ENCODE peak calls at places on chromosomes 7 and 10, in ten cellular contexts. D is A549, M is ovary, K is heart left ventricle, J is HCT116, T is adrenal gland, F is endothelial cell of umbilical vein, E is body of pancreas, W is transverse colon, H is uterus. X is an unnamed sample. For H3K4me1, the result is how much of the 10 kb centered on the place peaks cover.

GRCh38 chr10:78071140-78071856 is 37.6 kb downstream of the RPS24 start:
- DNase-seq in T (no peak), D (no peak), M (no peak), F (no peak), W (no peak), K (no peak), J (no peak), H (no peak), E (no peak), X (no peak)

GRCh38 chr10:126242352-126243260 is 145.7 kb downstream of the ADAM12 start:
- DNase-seq in E (peak), H (peak), J (no peak), F (no peak), M (peak), K (peak), T (no peak), D (no peak), W (no peak), X (no peak)

GRCh38 chr7:137992738-137993394 is 9.0 kb downstream of the CREB3L2 start:
- DNase-seq in M (peak), J (no peak), E (peak), F (peak), H (peak), K (peak), T (peak), W (peak), D (peak), X (peak)

GRCh38 chr7:128676665-128677064 is 4.6 kb downstream of the GARIN1A start:
- DNase-seq in F (no peak), H (no peak), E (no peak), T (no peak), W (no peak), D (no peak), J (no peak), K (no peak), M (no peak), X (no peak)

GRCh38 chr10:116668018-116668417 is 47.3 kb downstream of the PNLIPRP2 start:
- DNase-seq in M (no peak), F (no peak), D (no peak), E (no peak), K (no peak), W (no peak), J (no peak), T (no peak), H (no peak), X (no peak)

GRCh38 chr7:116213361-116214155 is 3.2 kb downstream of the TES start:
- DNase-seq in D (no peak), H (no peak), W (no peak), K (no peak), M (no peak), J (no peak), T (no peak), E (no peak), F (peak), X (no peak)

GRCh38 chr7:2203551-2204300 is 29.0 kb downstream of the MAD1L1 start:
- DNase-seq in M (peak), T (peak), W (no peak), F (no peak), H (peak), D (no peak), J (no peak), E (no peak), K (no peak), X (peak)

GRCh38 chr7:44538798-44539668 is 2.1 kb downstream of the NPC1L1 start:
- DNase-seq in F (no peak), J (no peak), K (no peak), T (no peak), H (no peak), D (no peak), M (no peak), W (no peak), E (no peak), X (no peak)

GRCh38 chr10:131119626-131120355 is 191.7 kb downstream of the TCERG1L start:
- DNase-seq in W (no peak), M (no peak), E (peak), T (no peak), J (no peak), D (no peak), F (no peak), K (no peak), H (no peak), X (no peak)

GRCh38 chr10:78343266-78343665 is 309.6 kb downstream of the RPS24 start:
- DNase-seq in T (no peak), E (no peak), J (no peak), F (no peak), M (no peak), H (no peak), W (no peak), D (no peak), K (no peak), X (peak)

GRCh38 chr7:138243430-138243829 is 167.2 kb downstream of the AKR1D1 start:
- DNase-seq in T (peak), M (no peak), K (no peak), W (no peak), D (peak), H (peak), F (no peak), E (peak), J (no peak), X (no peak)

GRCh38 chr10:113753020-113753692 is 1.7 kb downstream of the PLEKHS1 start:
- DNase-seq in E (peak), M (no peak), K (no peak), F (peak), T (no peak), H (no peak), J (no peak), D (no peak), W (peak), X (no peak)

GRCh38 chr7:102117743-102118142 is 168.9 kb upstream of the SH2B2 start:
- DNase-seq in E (no peak), M (no peak), H (no peak), K (no peak), T (no peak), D (no peak), W (no peak), J (no peak), F (no peak), X (no peak)

DNA sequence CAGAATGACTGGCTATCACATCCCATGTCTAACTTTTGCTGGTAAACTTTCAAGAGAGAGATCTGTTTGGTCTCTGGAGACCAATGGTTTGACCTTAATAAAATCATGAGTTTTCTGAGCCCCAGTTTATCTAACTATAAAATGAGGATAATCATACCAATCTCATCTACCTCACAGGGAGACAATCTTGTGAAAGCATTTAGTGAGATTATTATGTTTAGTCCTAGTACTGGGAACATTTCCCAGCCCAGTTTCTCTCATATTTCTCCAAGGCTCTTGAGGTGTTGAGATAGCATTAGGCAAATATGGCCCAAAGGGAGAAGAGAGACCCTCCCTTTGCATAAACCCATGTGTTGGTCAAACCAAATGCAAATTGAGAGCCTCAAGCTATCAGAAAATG is 25.8 kb downstream of the ABCC2 start:
- DNase-seq in F (no peak), J (no peak), M (no peak), D (no peak), H (no peak), K (no peak), T (no peak), E (no peak), W (no peak), X (no peak)
- H3K27ac ChIP-seq in F (no peak), J (no peak), M (no peak), D (no peak), H (no peak), K (no peak), T (no peak), E (no peak), W (no peak), X (no peak)

GRCh38 chr10:44966129-44966815 is 6.7 kb downstream of the RASSF4 start:
- DNase-seq in J (no peak), H (peak), E (no peak), F (no peak), K (no peak), T (no peak), M (peak), D (no peak), W (no peak), X (no peak)

GRCh38 chr10:44968101-44968886 is 8.7 kb downstream of the RASSF4 start:
- DNase-seq in D (no peak), T (peak), M (peak), H (peak), E (no peak), K (no peak), J (no peak), F (no peak), W (no peak), X (peak)

GRCh38 chr10:44966816-44967509 is 7.4 kb downstream of the RASSF4 start:
- DNase-seq in F (no peak), J (no peak), H (peak), T (no peak), E (no peak), M (peak), D (no peak), W (no peak), K (no peak), X (no peak)

GRCh38 chr10:44968887-44969400 is 9.3 kb downstream of the RASSF4 start:
- DNase-seq in T (no peak), F (no peak), M (peak), D (no peak), K (no peak), W (no peak), H (no peak), E (no peak), J (no peak), X (peak)

GRCh38 chr10:44967596-44967995 is 8.0 kb downstream of the RASSF4 start:
- DNase-seq in J (no peak), H (peak), M (peak), D (no peak), T (no peak), K (no peak), E (no peak), F (no peak), W (no peak), X (peak)
- H3K4me1 ChIP-seq in J (under half), H (under half), M (under half), D (under half), T (under half), K (half or more), E (half or more), F (under half), W (half or more), X (half or more)

DNA sequence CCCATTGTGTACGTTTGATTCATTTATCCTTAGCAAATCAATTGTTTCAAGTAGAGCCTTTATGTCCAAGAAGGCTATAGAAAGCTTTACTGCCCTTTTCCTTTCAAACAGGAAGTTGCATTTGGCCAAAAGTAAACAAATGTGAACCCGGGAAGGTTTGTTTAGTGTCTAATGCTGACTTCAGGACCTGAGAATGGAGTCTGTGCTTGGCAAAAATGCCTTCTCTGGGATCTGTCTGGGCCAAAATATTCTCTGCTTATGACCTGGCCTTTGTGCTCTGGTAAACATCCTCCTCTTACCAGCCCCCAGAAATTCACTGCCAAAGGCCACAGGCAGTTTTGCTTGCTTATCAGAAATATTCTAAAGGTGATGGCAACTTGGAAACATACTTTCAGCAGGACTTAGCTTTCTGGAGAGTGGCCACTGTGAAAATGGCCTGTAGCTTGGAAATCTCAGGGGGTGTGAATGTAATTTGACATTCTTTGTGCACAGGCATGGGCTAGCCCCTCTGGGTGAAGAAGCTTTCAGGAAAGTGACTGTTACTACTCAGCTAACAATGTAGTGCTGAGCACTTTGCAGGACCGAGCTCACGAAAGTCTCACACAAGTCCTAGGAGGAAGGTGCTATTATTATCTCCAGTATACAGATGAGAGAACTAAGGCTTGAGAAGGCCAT is 199.5 kb downstream of the PTEN start:
- DNase-seq in J (no peak), W (no peak), M (no peak), F (peak), K (no peak), E (no peak), T (no peak), D (peak), H (no peak), X (no peak)
- TF ChIP-seq POLR2A in J (no peak), W (no peak), M (no peak), F (no peak), K (no peak), E (no peak), T (no peak), D (no peak), H (no peak), X (no peak)

DNA sequence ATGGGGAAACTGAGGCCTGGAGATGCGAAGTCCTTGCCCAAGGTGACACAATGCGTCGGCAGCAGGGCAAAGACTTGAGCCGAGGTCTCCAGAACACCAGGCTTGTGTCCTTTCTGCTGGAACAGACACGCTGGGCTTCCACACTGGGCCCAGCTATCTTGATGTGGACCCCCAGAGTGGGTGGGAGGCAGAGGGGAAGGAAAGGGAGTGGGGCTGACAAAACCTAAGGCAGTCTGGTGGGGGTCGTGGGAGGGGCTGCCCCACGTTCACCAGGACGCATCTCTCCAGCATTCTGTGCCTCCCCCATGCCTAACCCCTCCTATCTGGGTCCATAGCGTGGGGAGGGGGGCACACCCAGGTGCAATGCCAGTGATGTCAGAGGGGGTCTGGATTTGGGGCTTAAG is 38.1 kb downstream of the PPIF start:
- DNase-seq in D (no peak), J (no peak), H (no peak), F (no peak), W (no peak), T (no peak), E (no peak), K (peak), M (no peak), X (peak)
- H3K27ac ChIP-seq in D (no peak), J (no peak), H (peak), F (no peak), W (no peak), T (no peak), E (no peak), K (no peak), M (no peak), X (no peak)